ENCODE peak calls at places on chromosomes 7 and 10, in six cellular contexts. Q is transverse colon; C is K562; O is CD8-positive, alpha-beta T cell; V is testis; K is aorta. A is an unnamed sample. For H3K27me3, the result is how much of the 10 kb centered on the place peaks cover.

GRCh38 chr10:88064608-88065383 is 201.4 kb downstream of the PTEN start:
- DNase-seq in Q (peak), C (no peak), O (no peak), V (peak), K (peak), A (peak)

GRCh38 chr10:99676435-99676834 is 17.1 kb downstream of the ENTPD7 start:
- DNase-seq in Q (no peak), C (no peak), O (no peak), V (no peak), K (no peak), A (no peak)

GRCh38 chr10:105974803-105975456 is 1189.6 kb downstream of the SORCS1 start:
- DNase-seq in Q (no peak), C (no peak), O (no peak), V (peak), K (no peak), A (no peak)

GRCh38 chr7:73718438-73718881 is 1.0 kb downstream of the STX1A start:
- DNase-seq in Q (no peak), C (no peak), O (no peak), V (no peak), K (no peak), A (no peak)

GRCh38 chr7:123643495-123644428 is 11.9 kb upstream of the LMOD2 start:
- DNase-seq in Q (no peak), C (peak), O (no peak), V (peak), K (no peak), A (no peak)

GRCh38 chr10:1406976-1407945 is 330.1 kb downstream of the ADARB2 start:
- DNase-seq in Q (no peak), C (no peak), O (no peak), V (no peak), K (no peak), A (no peak)

GRCh38 chr10:1992930-1993329 is 255.6 kb upstream of the ADARB2 start:
- DNase-seq in Q (no peak), C (no peak), O (no peak), V (no peak), K (no peak), A (no peak)

GRCh38 chr7:123675092-123675473 is 19.4 kb downstream of the LMOD2 start:
- DNase-seq in Q (no peak), C (no peak), O (no peak), V (no peak), K (no peak), A (no peak)

GRCh38 chr10:9097206-9097990 is 1042.9 kb downstream of the GATA3 start:
- DNase-seq in Q (no peak), C (no peak), O (no peak), V (no peak), K (no peak), A (no peak)

GRCh38 chr7:22269057-22269456 is 87.9 kb downstream of the RAPGEF5 start:
- DNase-seq in Q (no peak), C (no peak), O (no peak), V (no peak), K (no peak), A (no peak)

GRCh38 chr7:75849573-75849972 is 29.3 kb upstream of the RHBDD2 start:
- DNase-seq in Q (no peak), C (no peak), O (no peak), V (no peak), K (no peak), A (no peak)

GRCh38 chr10:69239816-69240434 is 19.8 kb downstream of the HKDC1 start:
- DNase-seq in Q (no peak), C (no peak), O (no peak), V (no peak), K (peak), A (no peak)

GRCh38 chr7:46383605-46384004 is 462.5 kb upstream of the IGFBP3 start:
- DNase-seq in Q (no peak), C (no peak), O (no peak), V (no peak), K (no peak), A (no peak)

GRCh38 chr7:36661135-36661840 is 63.0 kb downstream of the AOAH start:
- DNase-seq in Q (peak), C (no peak), O (no peak), V (no peak), K (no peak), A (no peak)

GRCh38 chr7:132049462-132050304 is 493.3 kb upstream of the PODXL start:
- DNase-seq in Q (peak), C (peak), O (peak), V (peak), K (no peak), A (no peak)

GRCh38 chr7:30412810-30413504 is 65.6 kb downstream of the NOD1 start:
- DNase-seq in Q (peak), C (peak), O (no peak), V (peak), K (no peak), A (no peak)

GRCh38 chr10:131062621-131063260 is 248.8 kb downstream of the TCERG1L start:
- DNase-seq in Q (no peak), C (no peak), O (no peak), V (no peak), K (no peak), A (no peak)

GRCh38 chr7:2651847-2652735 is 20.3 kb downstream of the TTYH3 start:
- DNase-seq in Q (no peak), C (no peak), O (no peak), V (no peak), K (peak), A (no peak)

GRCh38 chr7:140358771-140359095 is 39.6 kb downstream of the SLC37A3 start:
- DNase-seq in Q (no peak), C (no peak), O (peak), V (peak), K (no peak), A (no peak)

GRCh38 chr10:82942572-82943091 is 1067.6 kb downstream of the NRG3 start:
- DNase-seq in Q (no peak), C (no peak), O (no peak), V (peak), K (peak), A (no peak)

GRCh38 chr7:38554586-38554985 is 76.6 kb downstream of the AMPH start:
- DNase-seq in Q (no peak), C (no peak), O (no peak), V (no peak), K (no peak), A (no peak)

GRCh38 chr10:122420624-122421007 is 33.8 kb upstream of the ARMS2 start:
- DNase-seq in Q (no peak), C (no peak), O (no peak), V (no peak), K (no peak), A (no peak)

GRCh38 chr7:155732275-155732674 is 80.0 kb downstream of the SHH start:
- DNase-seq in Q (no peak), C (no peak), O (no peak), V (no peak), K (no peak), A (no peak)

GRCh38 chr7:2163565-2163964 is 69.2 kb downstream of the MAD1L1 start:
- DNase-seq in Q (no peak), C (no peak), O (no peak), V (no peak), K (no peak), A (no peak)

GRCh38 chr7:101933028-101933427 is 115.6 kb downstream of the CUX1 start:
- DNase-seq in Q (no peak), C (no peak), O (no peak), V (no peak), K (no peak), A (no peak)

GRCh38 chr7:101934618-101935017 is 117.2 kb downstream of the CUX1 start:
- DNase-seq in Q (peak), C (no peak), O (no peak), V (no peak), K (peak), A (no peak)

GRCh38 chr7:101935521-101936141 is 118.2 kb downstream of the CUX1 start:
- DNase-seq in Q (peak), C (no peak), O (no peak), V (no peak), K (peak), A (no peak)

GRCh38 chr7:101932053-101932452 is 114.6 kb downstream of the CUX1 start:
- DNase-seq in Q (no peak), C (no peak), O (no peak), V (no peak), K (peak), A (no peak)

GRCh38 chr7:101933685-101934084 is 116.3 kb downstream of the CUX1 start:
- DNase-seq in Q (no peak), C (no peak), O (no peak), V (no peak), K (peak), A (no peak)
- H3K27ac ChIP-seq in Q (peak), C (no peak), O (no peak), V (no peak), K (peak), A (no peak)

GRCh38 chr7:157013101-157013500 is 2.6 kb upstream of the MNX1 start:
- DNase-seq in Q (no peak), C (no peak), O (no peak), V (no peak), K (no peak), A (no peak)

GRCh38 chr7:157016352-157017041 is 6.0 kb upstream of the MNX1 start:
- DNase-seq in Q (no peak), C (no peak), O (no peak), V (no peak), K (no peak), A (no peak)

GRCh38 chr7:157013602-157014549 is 3.4 kb upstream of the MNX1 start:
- DNase-seq in Q (no peak), C (no peak), O (no peak), V (no peak), K (no peak), A (no peak)

GRCh38 chr7:157016024-157016351 is 5.5 kb upstream of the MNX1 start:
- DNase-seq in Q (no peak), C (no peak), O (no peak), V (no peak), K (no peak), A (no peak)

DNA sequence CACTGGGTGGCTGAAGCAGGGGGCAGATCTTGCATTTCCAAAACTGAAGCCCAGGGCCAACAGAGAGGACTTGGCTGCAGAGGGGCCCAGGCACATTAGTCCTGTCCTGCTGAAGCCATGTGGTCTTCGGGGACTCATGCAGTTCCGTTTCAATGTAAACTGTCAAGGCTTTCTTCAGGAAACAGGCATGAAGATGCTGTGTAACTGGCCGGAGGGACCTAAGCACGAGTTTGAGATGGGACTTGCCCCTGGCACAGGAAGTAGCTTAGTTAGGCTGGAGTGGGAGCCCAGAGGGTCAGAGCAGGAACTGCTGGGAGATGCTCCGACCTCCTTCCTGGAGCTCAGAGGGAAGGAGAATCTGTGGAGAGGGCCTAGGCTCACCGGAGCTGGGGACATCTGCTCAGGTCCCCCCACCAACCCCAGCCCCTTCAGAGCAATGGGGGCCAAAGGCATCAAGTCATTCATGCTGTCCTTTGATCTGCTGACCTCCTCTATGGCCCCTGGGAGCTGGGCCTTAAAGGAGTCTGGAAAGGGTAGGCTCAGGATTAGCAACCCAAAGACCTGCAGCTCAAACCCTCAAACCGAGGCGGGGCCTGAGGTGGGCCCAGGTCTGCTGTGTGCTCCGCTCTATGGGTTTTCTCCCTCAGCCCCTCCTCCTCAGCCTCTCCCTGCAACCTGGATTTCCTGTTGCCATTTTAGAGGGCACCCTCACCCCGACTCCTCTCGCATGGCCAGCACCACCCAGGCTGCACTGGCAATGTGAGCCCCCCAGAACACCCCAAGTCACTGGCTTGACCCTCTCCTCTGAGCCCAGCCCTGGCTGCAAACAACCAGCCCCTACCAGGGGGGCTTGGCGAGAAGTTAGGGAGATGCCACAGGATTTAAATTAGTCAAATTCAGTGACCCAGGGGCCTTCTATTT is 4.4 kb upstream of the MNX1 start:
- DNase-seq in Q (no peak), C (no peak), O (no peak), V (no peak), K (no peak), A (no peak)
- H3K4me3 ChIP-seq in Q (no peak), C (no peak), O (no peak), V (no peak), K (no peak), A (no peak)

GRCh38 chr7:20785211-20786048 is 1.3 kb downstream of the SP8 start:
- DNase-seq in Q (no peak), C (no peak), O (no peak), V (no peak), K (no peak), A (no peak)

GRCh38 chr7:20786779-20787651 is at the start of gene SP8:
- DNase-seq in Q (no peak), C (peak), O (no peak), V (peak), K (no peak), A (no peak)

GRCh38 chr7:20786421-20786778 is 286 bp downstream of the SP8 start:
- DNase-seq in Q (no peak), C (no peak), O (no peak), V (no peak), K (no peak), A (no peak)

GRCh38 chr7:20784311-20785210 is 2.1 kb downstream of the SP8 start:
- DNase-seq in Q (no peak), C (no peak), O (no peak), V (no peak), K (no peak), A (no peak)

DNA sequence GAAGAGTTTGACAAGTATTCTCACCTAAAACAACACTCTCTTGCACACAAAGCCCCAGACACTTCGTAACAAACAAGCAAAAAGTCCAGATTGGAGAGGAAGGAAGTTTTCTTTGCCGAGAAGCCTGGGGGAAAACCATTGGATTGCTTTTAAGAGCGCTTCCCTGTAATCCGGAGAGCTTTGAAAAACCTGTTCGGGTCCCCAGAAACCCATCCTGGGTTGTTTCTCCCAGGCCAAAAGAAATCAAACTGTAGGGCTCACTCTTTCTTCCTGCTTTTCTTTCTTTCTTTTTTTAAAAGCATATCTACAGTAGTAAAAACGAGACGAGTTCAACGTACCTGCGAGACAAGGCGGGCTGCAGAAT is 655 bp downstream of the SP8 start:
- DNase-seq in Q (no peak), C (no peak), O (no peak), V (no peak), K (no peak), A (no peak)
- H3K27me3 ChIP-seq in Q (half or more), C (under half), O (under half), V (under half), K (under half), A (half or more)

DNA sequence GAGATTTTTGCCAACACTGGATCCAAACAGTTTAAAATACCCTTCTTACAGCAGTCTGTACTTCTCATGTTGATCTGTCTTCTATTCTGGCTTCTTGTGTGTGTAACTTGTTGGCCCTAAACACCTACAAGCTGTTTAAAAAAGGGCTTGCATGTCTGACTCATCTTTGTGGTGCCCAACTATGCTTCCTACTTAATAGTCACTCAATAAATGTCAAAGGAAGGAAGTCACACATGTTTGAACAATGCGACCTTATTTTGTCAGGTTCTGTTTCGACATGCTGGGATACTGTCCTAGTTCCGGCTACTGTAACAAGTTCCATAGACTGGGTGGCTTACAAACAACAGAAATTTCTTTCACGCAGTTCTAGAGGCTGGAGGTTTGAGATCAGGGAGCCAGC is 9.4 kb upstream of the GRK5 start:
- DNase-seq in Q (no peak), C (no peak), O (no peak), V (no peak), K (no peak), A (no peak)
- H3K27ac ChIP-seq in Q (no peak), C (no peak), O (no peak), V (no peak), K (no peak), A (no peak)